ENCODE peak calls at places on chromosomes 2 and 18, in eight cellular contexts. One of them, this sample, is unnamed.

GRCh38 chr2:120712180-120712678 is 23.4 kb upstream of the GLI2 start:
- DNase-seq in CD8-positive, alpha-beta T cell: no peak
- DNase-seq in psoas muscle: no peak
- DNase-seq in stimulated activated CD8-positive, alpha-beta memory T cell treated with anti-CD3 and anti-CD28 coated beads, Interleukin-4, amount 100 ng/mL, for 4 hours: no peak
- DNase-seq in kidney glomerular epithelial cell: no peak
- DNase-seq in GM10248: no peak
- DNase-seq in activated CD4-positive, alpha-beta T cell treated with anti-CD3 and anti-CD28 coated beads for 1 hour: no peak
- DNase-seq in activated CD8-positive, alpha-beta T cell treated with anti-CD3 and anti-CD28 coated beads, Interleukin-2, amount 10 ng/mL, durations not matched to agents 7 days and 5 days: no peak
- DNase-seq in this sample: no peak

GRCh38 chr18:5662586-5663090 is 118.8 kb upstream of the EPB41L3 start:
- DNase-seq in kidney glomerular epithelial cell: peak; percentile 50
- DNase-seq in activated CD8-positive, alpha-beta T cell treated with anti-CD3 and anti-CD28 coated beads, Interleukin-2, amount 10 ng/mL, durations not matched to agents 7 days and 5 days: no peak
- DNase-seq in stimulated activated CD8-positive, alpha-beta memory T cell treated with anti-CD3 and anti-CD28 coated beads, Interleukin-4, amount 100 ng/mL, for 4 hours: no peak
- DNase-seq in GM10248: no peak
- DNase-seq in psoas muscle: no peak
- DNase-seq in activated CD4-positive, alpha-beta T cell treated with anti-CD3 and anti-CD28 coated beads for 1 hour: no peak
- DNase-seq in CD8-positive, alpha-beta T cell: no peak
- DNase-seq in this sample: no peak

GRCh38 chr18:36811430-36811829 is 17.4 kb downstream of the TPGS2 start:
- DNase-seq in CD8-positive, alpha-beta T cell: no peak
- DNase-seq in activated CD8-positive, alpha-beta T cell treated with anti-CD3 and anti-CD28 coated beads, Interleukin-2, amount 10 ng/mL, durations not matched to agents 7 days and 5 days: no peak
- DNase-seq in psoas muscle: no peak
- DNase-seq in stimulated activated CD8-positive, alpha-beta memory T cell treated with anti-CD3 and anti-CD28 coated beads, Interleukin-4, amount 100 ng/mL, for 4 hours: no peak
- DNase-seq in GM10248: no peak
- DNase-seq in kidney glomerular epithelial cell: no peak
- DNase-seq in activated CD4-positive, alpha-beta T cell treated with anti-CD3 and anti-CD28 coated beads for 1 hour: no peak
- DNase-seq in this sample: no peak

GRCh38 chr2:38610851-38611801 is 8.4 kb upstream of the HNRNPLL start:
- DNase-seq in activated CD8-positive, alpha-beta T cell treated with anti-CD3 and anti-CD28 coated beads, Interleukin-2, amount 10 ng/mL, durations not matched to agents 7 days and 5 days: no peak
- DNase-seq in GM10248: peak; percentile 53
- DNase-seq in CD8-positive, alpha-beta T cell: no peak
- DNase-seq in kidney glomerular epithelial cell: no peak
- DNase-seq in psoas muscle: no peak
- DNase-seq in activated CD4-positive, alpha-beta T cell treated with anti-CD3 and anti-CD28 coated beads for 1 hour: no peak
- DNase-seq in stimulated activated CD8-positive, alpha-beta memory T cell treated with anti-CD3 and anti-CD28 coated beads, Interleukin-4, amount 100 ng/mL, for 4 hours: no peak
- DNase-seq in this sample: no peak

GRCh38 chr2:75065402-75066008 is 107.1 kb downstream of the POLE4 start:
- DNase-seq in GM10248: no peak
- DNase-seq in kidney glomerular epithelial cell: no peak
- DNase-seq in CD8-positive, alpha-beta T cell: no peak
- DNase-seq in psoas muscle: no peak
- DNase-seq in activated CD8-positive, alpha-beta T cell treated with anti-CD3 and anti-CD28 coated beads, Interleukin-2, amount 10 ng/mL, durations not matched to agents 7 days and 5 days: no peak
- DNase-seq in activated CD4-positive, alpha-beta T cell treated with anti-CD3 and anti-CD28 coated beads for 1 hour: no peak
- DNase-seq in stimulated activated CD8-positive, alpha-beta memory T cell treated with anti-CD3 and anti-CD28 coated beads, Interleukin-4, amount 100 ng/mL, for 4 hours: no peak
- DNase-seq in this sample: no peak

GRCh38 chr18:48066225-48066652 is 135.8 kb upstream of the SMAD2 start:
- DNase-seq in psoas muscle: no peak
- DNase-seq in GM10248: no peak
- DNase-seq in activated CD4-positive, alpha-beta T cell treated with anti-CD3 and anti-CD28 coated beads for 1 hour: no peak
- DNase-seq in stimulated activated CD8-positive, alpha-beta memory T cell treated with anti-CD3 and anti-CD28 coated beads, Interleukin-4, amount 100 ng/mL, for 4 hours: no peak
- DNase-seq in kidney glomerular epithelial cell: no peak
- DNase-seq in activated CD8-positive, alpha-beta T cell treated with anti-CD3 and anti-CD28 coated beads, Interleukin-2, amount 10 ng/mL, durations not matched to agents 7 days and 5 days: no peak
- DNase-seq in CD8-positive, alpha-beta T cell: no peak
- DNase-seq in this sample: no peak

GRCh38 chr2:130759906-130760753 is 4.8 kb downstream of the AMER3 start:
- DNase-seq in psoas muscle: no peak
- DNase-seq in kidney glomerular epithelial cell: no peak
- DNase-seq in activated CD8-positive, alpha-beta T cell treated with anti-CD3 and anti-CD28 coated beads, Interleukin-2, amount 10 ng/mL, durations not matched to agents 7 days and 5 days: no peak
- DNase-seq in CD8-positive, alpha-beta T cell: no peak
- DNase-seq in activated CD4-positive, alpha-beta T cell treated with anti-CD3 and anti-CD28 coated beads for 1 hour: no peak
- DNase-seq in GM10248: no peak
- DNase-seq in stimulated activated CD8-positive, alpha-beta memory T cell treated with anti-CD3 and anti-CD28 coated beads, Interleukin-4, amount 100 ng/mL, for 4 hours: no peak
- DNase-seq in this sample: no peak

GRCh38 chr2:235095569-235095968 is 143.8 kb downstream of the SH3BP4 start:
- DNase-seq in activated CD8-positive, alpha-beta T cell treated with anti-CD3 and anti-CD28 coated beads, Interleukin-2, amount 10 ng/mL, durations not matched to agents 7 days and 5 days: no peak
- DNase-seq in CD8-positive, alpha-beta T cell: no peak
- DNase-seq in kidney glomerular epithelial cell: peak; percentile 10
- DNase-seq in psoas muscle: no peak
- DNase-seq in GM10248: no peak
- DNase-seq in activated CD4-positive, alpha-beta T cell treated with anti-CD3 and anti-CD28 coated beads for 1 hour: no peak
- DNase-seq in stimulated activated CD8-positive, alpha-beta memory T cell treated with anti-CD3 and anti-CD28 coated beads, Interleukin-4, amount 100 ng/mL, for 4 hours: no peak
- DNase-seq in this sample: no peak

GRCh38 chr18:8366656-8367055 is 242.6 kb upstream of the RAB12 start:
- DNase-seq in stimulated activated CD8-positive, alpha-beta memory T cell treated with anti-CD3 and anti-CD28 coated beads, Interleukin-4, amount 100 ng/mL, for 4 hours: no peak
- DNase-seq in kidney glomerular epithelial cell: no peak
- DNase-seq in activated CD4-positive, alpha-beta T cell treated with anti-CD3 and anti-CD28 coated beads for 1 hour: no peak
- DNase-seq in psoas muscle: no peak
- DNase-seq in activated CD8-positive, alpha-beta T cell treated with anti-CD3 and anti-CD28 coated beads, Interleukin-2, amount 10 ng/mL, durations not matched to agents 7 days and 5 days: no peak
- DNase-seq in CD8-positive, alpha-beta T cell: no peak
- DNase-seq in GM10248: no peak
- DNase-seq in this sample: no peak

GRCh38 chr18:79248495-79249078 is 147.1 kb upstream of the NFATC1 start:
- DNase-seq in GM10248: no peak
- DNase-seq in psoas muscle: no peak
- DNase-seq in kidney glomerular epithelial cell: no peak
- DNase-seq in stimulated activated CD8-positive, alpha-beta memory T cell treated with anti-CD3 and anti-CD28 coated beads, Interleukin-4, amount 100 ng/mL, for 4 hours: no peak
- DNase-seq in CD8-positive, alpha-beta T cell: no peak
- DNase-seq in activated CD4-positive, alpha-beta T cell treated with anti-CD3 and anti-CD28 coated beads for 1 hour: no peak
- DNase-seq in activated CD8-positive, alpha-beta T cell treated with anti-CD3 and anti-CD28 coated beads, Interleukin-2, amount 10 ng/mL, durations not matched to agents 7 days and 5 days: no peak
- DNase-seq in this sample: no peak